ENCODE peak calls at places on chromosome 18, in eight cellular contexts. One of them, this sample, is unnamed.

GRCh38 chr18:9661564-9661963 is 46.5 kb upstream of the RAB31 start:
- DNase-seq in right lobe of liver: no peak
- DNase-seq in NB4: peak
- DNase-seq in ovary: no peak
- DNase-seq in heart left ventricle: no peak
- DNase-seq in fibroblast of lung: peak
- DNase-seq in mesendoderm: peak
- DNase-seq in CD4-positive, alpha-beta memory T cell: no peak
- DNase-seq in this sample: no peak

GRCh38 chr18:23693849-23694248 is 4.6 kb downstream of the LAMA3 start:
- DNase-seq in right lobe of liver: no peak
- DNase-seq in NB4: no peak
- DNase-seq in ovary: no peak
- DNase-seq in heart left ventricle: no peak
- DNase-seq in fibroblast of lung: no peak
- DNase-seq in mesendoderm: no peak
- DNase-seq in CD4-positive, alpha-beta memory T cell: no peak
- DNase-seq in this sample: no peak

GRCh38 chr18:28175930-28176673 is 828 bp downstream of the CDH2 start:
- DNase-seq in right lobe of liver: no peak
- DNase-seq in NB4: no peak
- DNase-seq in ovary: peak
- DNase-seq in heart left ventricle: no peak
- DNase-seq in fibroblast of lung: peak
- DNase-seq in mesendoderm: peak
- DNase-seq in CD4-positive, alpha-beta memory T cell: no peak
- DNase-seq in this sample: peak

GRCh38 chr18:8625693-8626092 is 16.5 kb downstream of the RAB12 start:
- DNase-seq in right lobe of liver: no peak
- DNase-seq in NB4: no peak
- DNase-seq in ovary: no peak
- DNase-seq in heart left ventricle: no peak
- DNase-seq in fibroblast of lung: no peak
- DNase-seq in mesendoderm: no peak
- DNase-seq in CD4-positive, alpha-beta memory T cell: no peak
- DNase-seq in this sample: no peak

GRCh38 chr18:7414459-7414858 is 152.7 kb upstream of the PTPRM start:
- DNase-seq in right lobe of liver: no peak
- DNase-seq in NB4: no peak
- DNase-seq in ovary: no peak
- DNase-seq in heart left ventricle: no peak
- DNase-seq in fibroblast of lung: peak
- DNase-seq in mesendoderm: no peak
- DNase-seq in CD4-positive, alpha-beta memory T cell: no peak
- DNase-seq in this sample: no peak

GRCh38 chr18:55859116-55859515 is 271.1 kb upstream of the TCF4 start:
- DNase-seq in right lobe of liver: no peak
- DNase-seq in NB4: no peak
- DNase-seq in ovary: no peak
- DNase-seq in heart left ventricle: no peak
- DNase-seq in fibroblast of lung: no peak
- DNase-seq in mesendoderm: no peak
- DNase-seq in CD4-positive, alpha-beta memory T cell: no peak
- DNase-seq in this sample: no peak

GRCh38 chr18:73613706-73614340 is 533.8 kb downstream of the FBXO15 start:
- DNase-seq in right lobe of liver: no peak
- DNase-seq in NB4: no peak
- DNase-seq in ovary: no peak
- DNase-seq in heart left ventricle: no peak
- DNase-seq in fibroblast of lung: peak
- DNase-seq in mesendoderm: no peak
- DNase-seq in CD4-positive, alpha-beta memory T cell: no peak
- DNase-seq in this sample: no peak

GRCh38 chr18:4573735-4574134 is 118.6 kb upstream of the DLGAP1 start:
- DNase-seq in right lobe of liver: no peak
- DNase-seq in NB4: no peak
- DNase-seq in ovary: no peak
- DNase-seq in heart left ventricle: no peak
- DNase-seq in fibroblast of lung: no peak
- DNase-seq in mesendoderm: no peak
- DNase-seq in CD4-positive, alpha-beta memory T cell: no peak
- DNase-seq in this sample: no peak

GRCh38 chr18:21191596-21192307 is 50.3 kb upstream of the GREB1L start:
- DNase-seq in right lobe of liver: peak
- DNase-seq in NB4: peak
- DNase-seq in ovary: no peak
- DNase-seq in heart left ventricle: peak
- DNase-seq in fibroblast of lung: peak
- DNase-seq in mesendoderm: peak
- DNase-seq in CD4-positive, alpha-beta memory T cell: no peak
- DNase-seq in this sample: peak

GRCh38 chr18:35956226-35956625 is 16.3 kb upstream of the RMP24 start:
- DNase-seq in right lobe of liver: no peak
- DNase-seq in NB4: no peak
- DNase-seq in ovary: no peak
- DNase-seq in heart left ventricle: no peak
- DNase-seq in fibroblast of lung: no peak
- DNase-seq in mesendoderm: no peak
- DNase-seq in CD4-positive, alpha-beta memory T cell: no peak
- DNase-seq in this sample: no peak

GRCh38 chr18:13285874-13286273 is 67.3 kb downstream of the LDLRAD4 start:
- DNase-seq in right lobe of liver: no peak
- DNase-seq in NB4: no peak
- DNase-seq in ovary: no peak
- DNase-seq in heart left ventricle: no peak
- DNase-seq in fibroblast of lung: no peak
- DNase-seq in mesendoderm: no peak
- DNase-seq in CD4-positive, alpha-beta memory T cell: no peak
- DNase-seq in this sample: no peak

DNA sequence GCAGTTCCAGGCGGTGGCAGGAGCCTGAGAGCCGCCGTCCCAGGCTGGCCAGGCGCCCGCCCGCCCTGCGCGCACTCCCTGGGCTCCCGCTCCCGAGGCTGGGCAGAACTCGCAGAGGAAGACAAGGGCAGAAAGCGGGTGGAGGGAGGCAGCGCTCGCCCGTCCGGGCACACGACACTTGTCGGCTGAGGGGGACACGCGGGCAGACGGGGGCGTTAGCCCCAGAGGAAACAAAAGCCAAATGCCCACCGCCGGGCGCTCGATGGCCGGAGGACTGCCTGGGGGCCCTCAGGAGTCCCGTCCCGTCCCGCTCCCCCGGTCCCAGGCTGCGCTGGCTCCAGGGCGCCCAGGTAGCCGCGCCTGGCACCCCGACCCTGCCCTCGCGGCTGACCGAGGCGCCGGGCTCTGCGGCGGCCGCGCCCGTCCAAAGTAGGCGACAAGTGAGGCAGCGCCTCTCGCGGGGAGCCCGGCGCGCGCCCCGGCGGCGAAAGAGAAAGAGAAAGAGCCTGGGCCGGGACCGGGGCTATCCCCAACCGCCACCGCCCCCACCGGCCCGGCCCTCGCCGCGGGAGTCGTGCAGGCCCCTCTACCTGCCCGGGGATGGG is 491 bp downstream of the L3MBTL4 start:
- DNase-seq in right lobe of liver: peak
- DNase-seq in NB4: no peak
- DNase-seq in ovary: peak
- DNase-seq in heart left ventricle: peak
- DNase-seq in fibroblast of lung: peak
- DNase-seq in mesendoderm: peak
- DNase-seq in CD4-positive, alpha-beta memory T cell: no peak
- DNase-seq in this sample: no peak
- H3K4me3 ChIP-seq in right lobe of liver: peak
- H3K4me3 ChIP-seq in NB4: no peak
- H3K4me3 ChIP-seq in ovary: peak
- H3K4me3 ChIP-seq in heart left ventricle: peak
- H3K4me3 ChIP-seq in fibroblast of lung: peak
- H3K4me3 ChIP-seq in mesendoderm: peak
- H3K4me3 ChIP-seq in CD4-positive, alpha-beta memory T cell: no peak
- H3K4me3 ChIP-seq in this sample: no peak

GRCh38 chr18:12027480-12027879 is 46.2 kb downstream of the IMPA2 start:
- DNase-seq in right lobe of liver: no peak
- DNase-seq in NB4: no peak
- DNase-seq in ovary: no peak
- DNase-seq in heart left ventricle: no peak
- DNase-seq in fibroblast of lung: no peak
- DNase-seq in mesendoderm: no peak
- DNase-seq in CD4-positive, alpha-beta memory T cell: no peak
- DNase-seq in this sample: no peak

GRCh38 chr18:12029786-12030571 is 48.7 kb downstream of the IMPA2 start:
- DNase-seq in right lobe of liver: peak
- DNase-seq in NB4: no peak
- DNase-seq in ovary: no peak
- DNase-seq in heart left ventricle: no peak
- DNase-seq in fibroblast of lung: no peak
- DNase-seq in mesendoderm: no peak
- DNase-seq in CD4-positive, alpha-beta memory T cell: no peak
- DNase-seq in this sample: no peak

GRCh38 chr18:12028040-12028628 is 46.8 kb downstream of the IMPA2 start:
- DNase-seq in right lobe of liver: no peak
- DNase-seq in NB4: no peak
- DNase-seq in ovary: no peak
- DNase-seq in heart left ventricle: no peak
- DNase-seq in fibroblast of lung: no peak
- DNase-seq in mesendoderm: peak
- DNase-seq in CD4-positive, alpha-beta memory T cell: no peak
- DNase-seq in this sample: no peak

GRCh38 chr18:12027046-12027445 is 45.7 kb downstream of the IMPA2 start:
- DNase-seq in right lobe of liver: peak
- DNase-seq in NB4: no peak
- DNase-seq in ovary: no peak
- DNase-seq in heart left ventricle: no peak
- DNase-seq in fibroblast of lung: no peak
- DNase-seq in mesendoderm: no peak
- DNase-seq in CD4-positive, alpha-beta memory T cell: no peak
- DNase-seq in this sample: no peak

DNA sequence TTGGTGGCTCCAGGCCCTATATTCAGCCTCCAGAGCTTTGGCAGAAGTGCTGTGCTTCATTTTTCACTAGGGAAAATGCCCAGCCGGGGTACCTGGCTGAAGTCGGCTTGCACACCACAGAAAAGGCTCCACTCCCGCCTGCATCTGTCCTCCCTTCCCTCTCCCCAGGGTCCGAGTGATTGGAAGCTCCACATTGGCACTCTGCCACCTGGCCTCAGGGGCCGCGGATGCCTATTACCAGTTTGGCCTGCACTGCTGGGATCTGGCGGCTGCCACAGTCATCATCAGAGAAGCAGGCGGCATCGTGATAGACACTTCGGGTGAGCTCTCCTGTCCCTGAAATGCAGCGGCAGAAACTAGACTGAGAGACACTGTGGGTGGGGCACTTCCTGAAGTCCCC is 47.4 kb downstream of the IMPA2 start:
- DNase-seq in right lobe of liver: peak
- DNase-seq in NB4: no peak
- DNase-seq in ovary: no peak
- DNase-seq in heart left ventricle: no peak
- DNase-seq in fibroblast of lung: no peak
- DNase-seq in mesendoderm: no peak
- DNase-seq in CD4-positive, alpha-beta memory T cell: no peak
- DNase-seq in this sample: no peak
- H3K4me3 ChIP-seq in right lobe of liver: no peak
- H3K4me3 ChIP-seq in NB4: no peak
- H3K4me3 ChIP-seq in ovary: no peak
- H3K4me3 ChIP-seq in heart left ventricle: no peak
- H3K4me3 ChIP-seq in fibroblast of lung: no peak
- H3K4me3 ChIP-seq in mesendoderm: no peak
- H3K4me3 ChIP-seq in CD4-positive, alpha-beta memory T cell: no peak
- H3K4me3 ChIP-seq in this sample: no peak

GRCh38 chr18:58769321-58769720 is 95.4 kb upstream of the ZNF532 start:
- DNase-seq in right lobe of liver: no peak
- DNase-seq in NB4: no peak
- DNase-seq in ovary: no peak
- DNase-seq in heart left ventricle: no peak
- DNase-seq in fibroblast of lung: no peak
- DNase-seq in mesendoderm: no peak
- DNase-seq in CD4-positive, alpha-beta memory T cell: no peak
- DNase-seq in this sample: no peak

GRCh38 chr18:58766164-58766563 is 94.9 kb downstream of the MALT1 start:
- DNase-seq in right lobe of liver: peak
- DNase-seq in NB4: no peak
- DNase-seq in ovary: no peak
- DNase-seq in heart left ventricle: no peak
- DNase-seq in fibroblast of lung: no peak
- DNase-seq in mesendoderm: no peak
- DNase-seq in CD4-positive, alpha-beta memory T cell: no peak
- DNase-seq in this sample: no peak

GRCh38 chr18:58772161-58772560 is 92.5 kb upstream of the ZNF532 start:
- DNase-seq in right lobe of liver: no peak
- DNase-seq in NB4: no peak
- DNase-seq in ovary: no peak
- DNase-seq in heart left ventricle: no peak
- DNase-seq in fibroblast of lung: no peak
- DNase-seq in mesendoderm: no peak
- DNase-seq in CD4-positive, alpha-beta memory T cell: no peak
- DNase-seq in this sample: no peak

GRCh38 chr18:58762781-58763171 is 91.5 kb downstream of the MALT1 start:
- DNase-seq in right lobe of liver: no peak
- DNase-seq in NB4: peak
- DNase-seq in ovary: no peak
- DNase-seq in heart left ventricle: no peak
- DNase-seq in fibroblast of lung: no peak
- DNase-seq in mesendoderm: no peak
- DNase-seq in CD4-positive, alpha-beta memory T cell: no peak
- DNase-seq in this sample: no peak

DNA sequence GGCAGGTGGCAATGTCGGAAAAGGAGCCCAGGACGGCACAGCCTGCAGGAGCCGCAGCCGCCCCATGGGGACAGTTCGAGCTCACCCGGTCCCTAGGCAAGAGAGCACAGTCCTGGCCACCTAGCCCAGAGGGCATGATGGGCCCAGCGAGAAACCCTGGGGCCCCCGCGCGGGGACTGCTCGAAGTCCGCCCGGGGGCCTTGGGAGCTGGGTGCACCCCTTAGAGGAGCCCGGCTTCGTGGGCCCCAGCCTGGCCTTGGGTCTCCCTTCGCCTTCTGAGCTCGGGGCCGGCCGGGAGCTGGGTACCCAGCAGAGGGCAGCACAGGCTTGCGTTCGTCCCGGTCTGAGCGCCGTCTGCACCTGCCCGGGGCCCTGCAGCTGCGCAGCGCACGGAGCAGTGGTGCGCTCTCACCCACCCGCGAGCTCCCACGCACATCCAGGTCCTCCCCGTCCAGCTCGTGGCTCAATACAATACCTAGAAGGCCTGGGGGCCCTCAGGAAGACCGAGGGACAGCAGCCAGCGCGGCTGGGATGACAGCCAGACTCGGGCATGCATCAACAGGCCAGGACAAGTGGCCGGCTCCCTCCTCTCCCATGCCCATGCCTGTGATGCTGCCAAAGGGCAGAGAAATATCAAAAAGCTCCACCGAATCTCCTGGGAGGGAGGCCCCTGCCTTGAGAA is 96.2 kb upstream of the ZNF532 start:
- DNase-seq in right lobe of liver: peak
- DNase-seq in NB4: peak
- DNase-seq in ovary: peak
- DNase-seq in heart left ventricle: peak
- DNase-seq in fibroblast of lung: peak
- DNase-seq in mesendoderm: peak
- DNase-seq in CD4-positive, alpha-beta memory T cell: peak
- DNase-seq in this sample: peak
- H3K4me3 ChIP-seq in right lobe of liver: peak
- H3K4me3 ChIP-seq in NB4: no peak
- H3K4me3 ChIP-seq in ovary: peak
- H3K4me3 ChIP-seq in heart left ventricle: peak
- H3K4me3 ChIP-seq in fibroblast of lung: no peak
- H3K4me3 ChIP-seq in mesendoderm: no peak
- H3K4me3 ChIP-seq in CD4-positive, alpha-beta memory T cell: no peak
- H3K4me3 ChIP-seq in this sample: no peak

GRCh38 chr18:76715012-76715608 is 107.2 kb upstream of the ZNF236 start:
- DNase-seq in right lobe of liver: peak
- DNase-seq in NB4: no peak
- DNase-seq in ovary: no peak
- DNase-seq in heart left ventricle: no peak
- DNase-seq in fibroblast of lung: no peak
- DNase-seq in mesendoderm: no peak
- DNase-seq in CD4-positive, alpha-beta memory T cell: no peak
- DNase-seq in this sample: no peak
- H3K4me3 ChIP-seq in right lobe of liver: no peak
- H3K4me3 ChIP-seq in NB4: no peak
- H3K4me3 ChIP-seq in ovary: no peak
- H3K4me3 ChIP-seq in heart left ventricle: no peak
- H3K4me3 ChIP-seq in fibroblast of lung: no peak
- H3K4me3 ChIP-seq in mesendoderm: no peak
- H3K4me3 ChIP-seq in CD4-positive, alpha-beta memory T cell: no peak
- H3K4me3 ChIP-seq in this sample: no peak